ENCODE peak calls at places on chromosomes 11 and 22, in eight cellular contexts. O is tibial nerve, G is cardiac fibroblast, U is GM20000, S is sigmoid colon, W is T-helper 2 cell, E is NCI-H1105 treated with DMSO at 0.1 percent for 48 hours, C is midbrain. I is an unnamed sample.

GRCh38 chr22:44386386-44387035 is 73.8 kb upstream of the SHISAL1 start:
- DNase-seq in O (no peak), G (no peak), U (no peak), S (peak), W (no peak), E (no peak), C (no peak), I (peak)

GRCh38 chr11:108115495-108116140 is 5.7 kb upstream of the ACAT1 start:
- DNase-seq in O (peak), G (peak), U (no peak), S (peak), W (no peak), E (peak), C (peak), I (no peak)

GRCh38 chr11:33633251-33634003 is 67.2 kb downstream of the C11orf91 start:
- DNase-seq in O (no peak), G (peak), U (no peak), S (no peak), W (no peak), E (no peak), C (no peak), I (no peak)

GRCh38 chr11:2442554-2442953 is 1.8 kb downstream of the TRPM5 start:
- DNase-seq in O (no peak), G (no peak), U (no peak), S (no peak), W (no peak), E (peak), C (no peak), I (no peak)

GRCh38 chr22:33519140-33519973 is 400.9 kb downstream of the LARGE1 start:
- DNase-seq in O (peak), G (peak), U (peak), S (no peak), W (no peak), E (peak), C (peak), I (no peak)

GRCh38 chr11:6438979-6439571 is 1.7 kb downstream of the HPX start:
- DNase-seq in O (peak), G (peak), U (no peak), S (no peak), W (no peak), E (peak), C (peak), I (no peak)

GRCh38 chr11:73521621-73522020 is 76.3 kb downstream of the FAM168A start:
- DNase-seq in O (no peak), G (peak), U (no peak), S (no peak), W (no peak), E (no peak), C (no peak), I (no peak)

GRCh38 chr22:36435516-36436415 is 45.7 kb downstream of the TXN2 start:
- DNase-seq in O (no peak), G (no peak), U (peak), S (no peak), W (peak), E (no peak), C (no peak), I (peak)

GRCh38 chr11:118435233-118435892 is 929 bp upstream of the KMT2A start:
- DNase-seq in O (peak), G (no peak), U (peak), S (peak), W (peak), E (peak), C (peak), I (peak)

GRCh38 chr22:32444068-32444467 is 20.2 kb downstream of the BPIFC start:
- DNase-seq in O (no peak), G (no peak), U (peak), S (no peak), W (no peak), E (peak), C (no peak), I (no peak)

GRCh38 chr11:27699926-27700350 is 317 bp downstream of the BDNF start:
- DNase-seq in O (no peak), G (peak), U (no peak), S (no peak), W (no peak), E (no peak), C (no peak), I (no peak)

GRCh38 chr11:129315781-129316579 is 59.7 kb upstream of the BARX2 start:
- DNase-seq in O (no peak), G (no peak), U (no peak), S (no peak), W (no peak), E (peak), C (no peak), I (no peak)

GRCh38 chr11:115761348-115761747 is 257.1 kb upstream of the CADM1 start:
- DNase-seq in O (no peak), G (no peak), U (no peak), S (no peak), W (no peak), E (no peak), C (no peak), I (no peak)

GRCh38 chr11:45773271-45774022 is 31.5 kb upstream of the SLC35C1 start:
- DNase-seq in O (no peak), G (no peak), U (no peak), S (no peak), W (no peak), E (no peak), C (no peak), I (no peak)

GRCh38 chr11:117428186-117428855 is 100.7 kb downstream of the CEP164 start:
- DNase-seq in O (no peak), G (no peak), U (no peak), S (no peak), W (no peak), E (no peak), C (no peak), I (peak)

GRCh38 chr11:58770627-58771457 is 39.1 kb upstream of the GLYAT start:
- DNase-seq in O (no peak), G (peak), U (no peak), S (no peak), W (no peak), E (no peak), C (no peak), I (no peak)

GRCh38 chr11:33531743-33532181 is 168.9 kb downstream of the C11orf91 start:
- DNase-seq in O (no peak), G (peak), U (no peak), S (no peak), W (no peak), E (no peak), C (no peak), I (no peak)

GRCh38 chr22:50175191-50175461 is 4.6 kb downstream of the PANX2 start:
- DNase-seq in O (no peak), G (no peak), U (no peak), S (no peak), W (no peak), E (no peak), C (no peak), I (no peak)

GRCh38 chr22:22871536-22872278 is 15.9 kb upstream of the IGLL5 start:
- DNase-seq in O (no peak), G (no peak), U (no peak), S (no peak), W (no peak), E (no peak), C (no peak), I (no peak)

GRCh38 chr22:50599816-50600454 is 658 bp upstream of the MAPK8IP2 start:
- DNase-seq in O (peak), G (peak), U (peak), S (peak), W (peak), E (no peak), C (no peak), I (peak)

GRCh38 chr22:33917744-33918406 is 2.4 kb downstream of the LARGE1 start:
- DNase-seq in O (no peak), G (peak), U (peak), S (no peak), W (no peak), E (no peak), C (no peak), I (no peak)

GRCh38 chr22:40714514-40714966 is 35.3 kb downstream of the MCHR1 start:
- DNase-seq in O (no peak), G (peak), U (no peak), S (no peak), W (no peak), E (no peak), C (peak), I (no peak)

GRCh38 chr11:5007561-5007960 is 12.9 kb downstream of the OR51L1 start:
- DNase-seq in O (no peak), G (peak), U (no peak), S (no peak), W (no peak), E (no peak), C (no peak), I (no peak)

GRCh38 chr11:122910775-122911174 is 28.2 kb downstream of the JHY start:
- DNase-seq in O (no peak), G (peak), U (no peak), S (no peak), W (no peak), E (peak), C (no peak), I (no peak)

GRCh38 chr11:78586452-78587046 is 11.9 kb upstream of the NARS2 start:
- DNase-seq in O (no peak), G (peak), U (peak), S (no peak), W (no peak), E (no peak), C (no peak), I (no peak)

GRCh38 chr22:37326726-37327125 is 44.4 kb downstream of the CYTH4 start:
- DNase-seq in O (no peak), G (no peak), U (no peak), S (no peak), W (no peak), E (no peak), C (no peak), I (no peak)

GRCh38 chr11:56885182-56885581 is 103.5 kb upstream of the OR5AK2 start:
- DNase-seq in O (no peak), G (no peak), U (no peak), S (no peak), W (no peak), E (no peak), C (peak), I (no peak)

GRCh38 chr11:36509265-36509664 is 807 bp downstream of the TRAF6 start:
- DNase-seq in O (no peak), G (peak), U (peak), S (no peak), W (no peak), E (peak), C (peak), I (no peak)

GRCh38 chr11:63560506-63561179 is 2.5 kb downstream of the PLAAT2 start:
- DNase-seq in O (no peak), G (no peak), U (no peak), S (peak), W (no peak), E (no peak), C (no peak), I (no peak)

GRCh38 chr11:78419327-78419726 is 1.7 kb upstream of the GAB2 start:
- DNase-seq in O (peak), G (peak), U (no peak), S (peak), W (no peak), E (no peak), C (no peak), I (no peak)

GRCh38 chr22:32336185-32336603 is 21.5 kb upstream of the RFPL3 start:
- DNase-seq in O (no peak), G (no peak), U (no peak), S (no peak), W (no peak), E (no peak), C (no peak), I (no peak)

GRCh38 chr22:29062286-29062949 is 787 bp upstream of the C22orf31 start:
- DNase-seq in O (no peak), G (no peak), U (no peak), S (no peak), W (no peak), E (no peak), C (no peak), I (no peak)

GRCh38 chr11:46236918-46237247 is 40.6 kb upstream of the CREB3L1 start:
- DNase-seq in O (no peak), G (no peak), U (no peak), S (no peak), W (no peak), E (no peak), C (no peak), I (peak)

GRCh38 chr11:67572747-67573419 is 10.7 kb upstream of the GSTP1 start:
- DNase-seq in O (peak), G (peak), U (no peak), S (peak), W (no peak), E (peak), C (peak), I (peak)

GRCh38 chr11:2704896-2705606 is 5.3 kb upstream of the KCNQ1OT1 start:
- DNase-seq in O (no peak), G (no peak), U (no peak), S (peak), W (no peak), E (no peak), C (no peak), I (peak)

I was measured in spleen.